ENCODE peak calls at places on chromosome 3, in five cellular contexts. Z, C, O, J and B are unnamed samples.

GRCh38 chr3:70776081-70776480 is 463.6 kb upstream of the MDFIC2 start:
- DNase-seq in Z (no peak), O (no peak), C (no peak), J (no peak), B (no peak)

GRCh38 chr3:187026321-187026678 is 96.0 kb downstream of the ST6GAL1 start:
- DNase-seq in J (no peak), Z (no peak), C (no peak), O (no peak), B (no peak)

GRCh38 chr3:18868911-18869689 is 279.2 kb upstream of the KCNH8 start:
- DNase-seq in C (no peak), Z (no peak), J (no peak), O (no peak), B (no peak)

GRCh38 chr3:123618768-123619484 is 34.1 kb upstream of the HACD2 start:
- DNase-seq in Z (peak; percentile 78), O (peak; percentile 60), C (no peak), J (no peak), B (peak; percentile 60)

GRCh38 chr3:128784228-128784627 is 58.2 kb downstream of the RAB7A start:
- DNase-seq in Z (no peak), O (no peak), C (no peak), J (peak; percentile 9), B (no peak)

GRCh38 chr3:101687142-101687931 is 819 bp upstream of the RPL24 start:
- DNase-seq in Z (no peak), O (no peak), J (no peak), C (no peak), B (no peak)

GRCh38 chr3:162938073-162938472 is 1441.5 kb downstream of the OTOL1 start:
- DNase-seq in Z (no peak), C (no peak), J (no peak), O (no peak), B (no peak)

GRCh38 chr3:31561891-31562290 is 29.2 kb downstream of the STT3B start:
- DNase-seq in O (no peak), C (no peak), J (no peak), Z (no peak), B (no peak)

GRCh38 chr3:134057006-134057832 is 27.5 kb upstream of the SLCO2A1 start:
- DNase-seq in Z (no peak), C (peak; percentile 47), O (peak; percentile 14), J (no peak), B (no peak)

GRCh38 chr3:33773627-33774026 is 24.8 kb upstream of the PDCD6IP start:
- DNase-seq in Z (no peak), O (no peak), C (no peak), J (no peak), B (no peak)

GRCh38 chr3:108524547-108524946 is 14.2 kb upstream of the MYH15 start:
- DNase-seq in J (no peak), Z (no peak), O (no peak), C (no peak), B (no peak)

GRCh38 chr3:45145681-45146614 is at the start of gene CDCP1:
- DNase-seq in O (peak; percentile 69), Z (no peak), J (peak; percentile 24), C (no peak), B (no peak)

GRCh38 chr3:75294124-75294523 is 370.0 kb upstream of the FRG2C start:
- DNase-seq in J (peak; percentile 4), C (no peak), Z (peak; percentile 63), O (peak; percentile 30), B (peak; percentile 16)

GRCh38 chr3:13122101-13123055 is 49.1 kb upstream of the IQSEC1 start:
- DNase-seq in C (no peak), Z (no peak), J (no peak), O (no peak), B (no peak)

GRCh38 chr3:129230311-129231019 is 18.9 kb upstream of the COPG1 start:
- DNase-seq in Z (no peak), O (no peak), C (no peak), J (no peak), B (peak; percentile 31)

GRCh38 chr3:11655188-11655928 is 11.6 kb upstream of the VGLL4 start:
- DNase-seq in J (peak; percentile 19), C (no peak), O (no peak), Z (no peak), B (no peak)

GRCh38 chr3:127961963-127962362 is 46.9 kb downstream of the KBTBD12 start:
- DNase-seq in C (no peak), Z (no peak), O (peak; percentile 37), J (peak; percentile 51), B (no peak)

GRCh38 chr3:173789530-173789929 is 392.0 kb downstream of the NLGN1 start:
- DNase-seq in O (no peak), Z (no peak), C (no peak), J (no peak), B (no peak)

GRCh38 chr3:40940651-40941050 is 258.7 kb upstream of the CTNNB1 start:
- DNase-seq in O (no peak), C (no peak), J (no peak), Z (no peak), B (no peak)

GRCh38 chr3:105763674-105764036 is 105.2 kb downstream of the CBLB start:
- DNase-seq in C (no peak), J (no peak), O (no peak), Z (no peak), B (no peak)

GRCh38 chr3:138124689-138125420 is 7.3 kb downstream of the A4GNT start:
- DNase-seq in J (no peak), O (no peak), C (no peak), Z (no peak), B (no peak)

GRCh38 chr3:54120657-54121403 is 1.5 kb upstream of the CACNA2D3 start:
- DNase-seq in J (no peak), C (no peak), Z (peak; percentile 42), O (peak; percentile 27), B (no peak)

GRCh38 chr3:125337506-125337905 is 37.6 kb downstream of the ZNF148 start:
- DNase-seq in Z (no peak), O (no peak), C (no peak), J (no peak), B (no peak)

GRCh38 chr3:38644662-38645053 is 4.8 kb downstream of the SCN5A start:
- DNase-seq in J (no peak), Z (no peak), C (no peak), O (no peak), B (no peak)

GRCh38 chr3:197792019-197792647 is 1.1 kb downstream of the LRCH3 start:
- DNase-seq in Z (no peak), O (no peak), C (no peak), J (no peak), B (no peak)

GRCh38 chr3:174168538-174169254 is 690.4 kb upstream of the NAALADL2 start:
- DNase-seq in J (no peak), C (no peak), O (no peak), Z (no peak), B (no peak)

GRCh38 chr3:19702416-19703078 is 231.5 kb downstream of the EFHB start:
- DNase-seq in Z (no peak), O (no peak), C (no peak), J (no peak), B (no peak)

GRCh38 chr3:171192176-171192854 is 165.8 kb upstream of the SLC2A2 start:
- DNase-seq in Z (no peak), O (no peak), J (peak; percentile 1), C (no peak), B (no peak)

GRCh38 chr3:174873832-174874231 is 14.7 kb downstream of the NAALADL2 start:
- DNase-seq in C (no peak), O (no peak), J (no peak), Z (no peak), B (no peak)

GRCh38 chr3:157647820-157648219 is 144.6 kb upstream of the VEPH1 start:
- DNase-seq in O (no peak), Z (no peak), J (no peak), C (no peak), B (no peak)

GRCh38 chr3:100992086-100993033 is 861 bp downstream of the ABI3BP start:
- DNase-seq in C (no peak), Z (no peak), J (no peak), O (no peak), B (no peak)

GRCh38 chr3:179653106-179653776 is 401 bp downstream of the USP13 start:
- DNase-seq in C (peak; percentile 88), J (peak; percentile 24), Z (peak; percentile 79), O (peak; percentile 60), B (peak; percentile 46)

GRCh38 chr3:93936549-93936948 is 37.1 kb downstream of the PROS1 start:
- DNase-seq in C (no peak), Z (no peak), O (no peak), J (no peak), B (no peak)
- H3K9me3 ChIP-seq in C (no peaks in the 10 kb centered on the region), Z (no peaks in the 10 kb centered on the region), O (no peaks in the 10 kb centered on the region), J (no peaks in the 10 kb centered on the region), B (no peaks in the 10 kb centered on the region)

DNA sequence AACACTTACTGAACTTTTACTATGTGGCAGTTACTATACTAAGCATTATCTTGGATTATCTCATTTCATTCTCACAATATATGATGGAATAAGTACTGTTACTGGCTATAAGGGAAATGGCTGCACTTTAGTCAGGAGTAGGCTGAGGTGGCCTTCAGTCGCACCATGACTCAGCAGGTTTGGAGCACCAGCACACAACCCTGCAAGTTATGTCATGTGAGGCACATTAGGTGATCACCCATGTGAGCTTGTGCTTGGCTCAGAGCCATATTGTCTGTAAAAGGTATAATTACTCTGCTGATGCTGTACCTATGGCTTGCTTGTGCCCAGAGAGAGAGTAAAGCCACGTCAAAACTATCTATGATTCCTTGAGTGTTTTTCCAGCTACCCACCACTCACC is 54.1 kb upstream of the TIPARP start:
- DNase-seq in O (no peak), C (no peak), J (no peak), Z (no peak), B (no peak)
- TF ChIP-seq EP300 in O (no peak), C (no peak), J (no peak), Z (no peak), B (no peak)

GRCh38 chr3:6644070-6644929 is 216.6 kb upstream of the GRM7 start:
- DNase-seq in O (no peak), C (no peak), J (no peak), Z (no peak), B (no peak)
- H3K9me3 ChIP-seq in O (no peaks in the 10 kb centered on the region), C (peaks cover 3% of the 10 kb centered on the region), J (no peaks in the 10 kb centered on the region), Z (no peaks in the 10 kb centered on the region), B (no peaks in the 10 kb centered on the region)

GRCh38 chr3:32570426-32571191 is at the start of gene DYNC1LI1:
- DNase-seq in C (peak; percentile 97), O (peak; percentile 95), J (peak; percentile 77), Z (peak; percentile 94), B (peak; percentile 88)
- TF ChIP-seq EP300 in C (no peak), O (no peak), J (no peak), Z (no peak), B (no peak)

DNA sequence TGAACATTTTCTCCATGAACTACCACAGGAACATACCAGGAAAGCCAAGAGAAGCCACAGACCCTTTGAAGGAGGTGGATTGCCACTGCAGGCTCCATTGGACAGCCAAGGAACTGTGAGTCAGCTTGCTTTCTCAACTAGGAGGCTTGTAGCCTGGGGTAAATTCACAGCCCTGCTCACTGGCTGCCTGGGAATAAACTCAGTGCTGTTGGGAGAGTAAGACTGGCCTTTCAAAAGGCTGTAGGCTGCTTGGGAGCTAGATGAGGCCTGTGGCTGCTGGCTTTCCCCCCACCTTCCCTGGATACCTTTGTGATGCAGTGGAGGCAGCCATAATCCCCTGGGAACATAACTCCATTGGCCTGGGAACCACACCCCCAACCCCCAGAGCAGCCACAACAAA is 223.5 kb upstream of the RBMS3 start:
- DNase-seq in Z (no peak), O (no peak), C (no peak), J (no peak), B (no peak)
- H3K9me3 ChIP-seq in Z (peaks cover 4% of the 10 kb centered on the region), O (no peaks in the 10 kb centered on the region), C (no peaks in the 10 kb centered on the region), J (peaks cover 2% of the 10 kb centered on the region), B (peaks cover 11% of the 10 kb centered on the region)